ENCODE peak calls at places on chromosome 6, in five cellular contexts. A, Z, X, E and H are unnamed samples.

GRCh38 chr6:80832337-80832736 is 725.9 kb downstream of the BCKDHB start:
- DNase-seq in A (no peak), Z (no peak), X (no peak), E (no peak), H (no peak)

GRCh38 chr6:109396319-109396718 is 14.1 kb upstream of the CD164 start:
- DNase-seq in A (no peak), Z (no peak), X (no peak), E (no peak), H (no peak)

GRCh38 chr6:109480993-109481480 is 2.0 kb downstream of the ZBTB24 start:
- DNase-seq in A (no peak), Z (no peak), X (no peak), E (no peak), H (no peak)

GRCh38 chr6:28489366-28490190 is 26.0 kb downstream of the GPX6 start:
- DNase-seq in A (no peak), Z (peak), X (peak), E (no peak), H (no peak)

GRCh38 chr6:43849844-43850243 is 79.8 kb downstream of the VEGFA start:
- DNase-seq in A (no peak), Z (no peak), X (no peak), E (no peak), H (no peak)

GRCh38 chr6:100392423-100392822 is 72.3 kb downstream of the SIM1 start:
- DNase-seq in A (no peak), Z (no peak), X (no peak), E (no peak), H (no peak)

GRCh38 chr6:30748851-30749540 is 4.6 kb upstream of the IER3 start:
- DNase-seq in A (no peak), Z (no peak), X (no peak), E (no peak), H (no peak)

GRCh38 chr6:80332013-80332412 is 225.5 kb downstream of the BCKDHB start:
- DNase-seq in A (no peak), Z (no peak), X (no peak), E (no peak), H (no peak)

GRCh38 chr6:110543106-110543505 is 66.7 kb upstream of the SLC22A16 start:
- DNase-seq in A (peak), Z (peak), X (no peak), E (no peak), H (no peak)

GRCh38 chr6:53925891-53926290 is 131.1 kb downstream of the LRRC1 start:
- DNase-seq in A (no peak), Z (no peak), X (no peak), E (no peak), H (no peak)

GRCh38 chr6:71383891-71384489 is 95.4 kb downstream of the OGFRL1 start:
- DNase-seq in A (no peak), Z (no peak), X (no peak), E (no peak), H (no peak)

GRCh38 chr6:110760589-110760988 is 54.7 kb downstream of the CDK19 start:
- DNase-seq in A (no peak), Z (no peak), X (no peak), E (no peak), H (no peak)

GRCh38 chr6:5590187-5590586 is 328.9 kb downstream of the FARS2 start:
- DNase-seq in A (no peak), Z (peak), X (no peak), E (no peak), H (peak)

GRCh38 chr6:98839788-98840361 is 5.5 kb downstream of the POU3F2 start:
- DNase-seq in A (no peak), Z (no peak), X (no peak), E (no peak), H (no peak)

GRCh38 chr6:97094376-97094775 is 169.8 kb downstream of the KLHL32 start:
- DNase-seq in A (no peak), Z (no peak), X (no peak), E (no peak), H (no peak)

GRCh38 chr6:105769987-105770386 is 316.1 kb upstream of the PRDM1 start:
- DNase-seq in A (no peak), Z (no peak), X (no peak), E (no peak), H (no peak)

GRCh38 chr6:2947424-2947823 is 23.9 kb downstream of the SERPINB6 start:
- DNase-seq in A (no peak), Z (no peak), X (no peak), E (no peak), H (no peak)